ENCODE peak calls at places on chromosomes 2 and 18, in five cellular contexts. G is endothelial cell; C is natural killer cell; P is choroid plexus epithelial cell; R is CD8-positive, alpha-beta T cell. X is an unnamed sample.

GRCh38 chr2:38171208-38171858 is 95.4 kb upstream of the CYP1B1 start:
- DNase-seq in G (no peak), C (no peak), P (peak), R (no peak), X (no peak)

GRCh38 chr2:190468814-190469569 is 60.8 kb downstream of the MFSD6 start:
- DNase-seq in G (no peak), C (no peak), P (peak), R (no peak), X (no peak)

GRCh38 chr18:50859793-50860192 is 19.1 kb upstream of the ME2 start:
- DNase-seq in G (no peak), C (no peak), P (no peak), R (no peak), X (no peak)

GRCh38 chr2:37829202-37829601 is 95.9 kb upstream of the RMDN2 start:
- DNase-seq in G (peak), C (no peak), P (peak), R (no peak), X (peak)

GRCh38 chr2:31606511-31606910 is 25.8 kb upstream of the SRD5A2 start:
- DNase-seq in G (no peak), C (no peak), P (no peak), R (no peak), X (no peak)

GRCh38 chr2:239311132-239312040 is 89.4 kb downstream of the HDAC4 start:
- DNase-seq in G (no peak), C (peak), P (no peak), R (no peak), X (no peak)

GRCh38 chr2:85593023-85593422 is 2.5 kb upstream of the RNF181 start:
- DNase-seq in G (no peak), C (no peak), P (no peak), R (no peak), X (no peak)

GRCh38 chr2:239275037-239275685 is 125.7 kb downstream of the HDAC4 start:
- DNase-seq in G (no peak), C (peak), P (peak), R (peak), X (peak)

GRCh38 chr2:199480966-199481365 is 23.2 kb upstream of the SATB2 start:
- DNase-seq in G (no peak), C (no peak), P (no peak), R (no peak), X (no peak)

GRCh38 chr2:19073522-19073921 is 284.9 kb downstream of the OSR1 start:
- DNase-seq in G (no peak), C (no peak), P (peak), R (no peak), X (no peak)

GRCh38 chr2:135743860-135744259 is 2.2 kb downstream of the UBXN4 start:
- DNase-seq in G (no peak), C (no peak), P (no peak), R (no peak), X (no peak)

GRCh38 chr2:26961603-26962184 is 8.7 kb upstream of the MAPRE3 start:
- DNase-seq in G (peak), C (peak), P (peak), R (peak), X (peak)

GRCh38 chr2:63840081-63840784 is 1.5 kb upstream of the UGP2 start:
- DNase-seq in G (no peak), C (no peak), P (peak), R (no peak), X (peak)

GRCh38 chr2:46510596-46511177 is 31.3 kb downstream of the TMEM247 start:
- DNase-seq in G (no peak), C (no peak), P (no peak), R (no peak), X (no peak)

GRCh38 chr18:2515408-2515807 is 55.9 kb downstream of the METTL4 start:
- DNase-seq in G (no peak), C (no peak), P (peak), R (no peak), X (no peak)

GRCh38 chr2:136527560-136527959 is 237.8 kb upstream of the THSD7B start:
- DNase-seq in G (peak), C (no peak), P (peak), R (no peak), X (peak)

GRCh38 chr2:186274936-186275575 is 211.0 kb upstream of the ZC3H15 start:
- DNase-seq in G (no peak), C (no peak), P (peak), R (no peak), X (no peak)

GRCh38 chr2:9918275-9918674 is 33.2 kb upstream of the GRHL1 start:
- DNase-seq in G (no peak), C (no peak), P (no peak), R (no peak), X (no peak)

GRCh38 chr2:173623411-173624076 is 268.9 kb downstream of the CDCA7 start:
- DNase-seq in G (no peak), C (no peak), P (no peak), R (no peak), X (no peak)

DNA sequence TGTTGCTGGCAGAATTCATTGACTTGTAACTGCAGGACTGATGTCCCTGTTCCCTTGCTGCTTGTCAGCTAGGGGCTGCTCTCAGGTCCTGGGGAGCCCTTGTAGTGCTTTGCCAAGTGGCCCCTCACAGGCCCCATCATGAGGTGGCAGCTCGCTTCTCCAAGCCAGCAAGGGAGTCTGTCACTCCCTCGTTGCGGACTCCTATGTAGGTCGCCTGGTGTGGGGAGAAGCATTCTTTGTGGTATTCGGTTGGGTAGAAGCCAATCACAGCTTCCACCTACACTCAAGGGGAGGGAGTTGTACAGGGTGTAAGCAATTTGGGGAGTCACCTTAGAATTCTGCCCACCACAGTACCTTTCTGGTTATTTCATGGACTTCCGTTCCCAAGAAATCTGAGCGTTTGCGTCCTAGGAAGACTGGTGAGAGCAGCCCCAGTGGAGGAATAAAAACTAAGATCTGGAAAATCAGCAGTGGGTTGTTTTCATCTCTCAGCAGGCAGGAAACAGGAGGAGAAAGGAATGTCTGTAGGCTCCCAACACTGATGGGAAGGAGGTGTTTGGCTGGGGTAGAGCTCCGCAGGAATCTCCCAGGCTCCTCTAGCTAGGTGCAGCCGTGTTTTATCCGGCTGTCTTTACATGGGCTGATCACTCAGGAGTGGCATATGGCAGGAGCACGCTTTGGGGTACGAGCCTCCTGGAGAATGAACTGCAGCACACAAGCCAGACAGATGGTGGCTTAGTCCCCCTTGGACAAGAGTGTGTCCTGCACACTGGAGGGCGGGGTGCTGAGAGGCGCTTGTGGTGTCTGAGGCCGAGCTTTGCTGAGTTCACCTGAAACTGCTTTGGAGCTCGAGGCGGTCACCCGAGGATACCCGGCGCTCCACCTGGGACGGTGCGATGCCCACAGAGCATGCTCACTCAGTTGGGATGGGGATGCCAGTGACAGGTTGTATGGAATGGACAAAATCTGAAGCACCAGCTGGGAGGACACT is 58.3 kb downstream of the LDLRAD4 start:
- DNase-seq in G (no peak), C (no peak), P (peak), R (no peak), X (no peak)
- TF ChIP-seq CTCF in G (no peak), C (no peak), P (no peak), R (no peak), X (no peak)

GRCh38 chr2:68487773-68488355 is 20.5 kb downstream of the APLF start:
- DNase-seq in G (no peak), C (no peak), P (peak), R (no peak), X (peak)
- TF ChIP-seq CTCF in G (peak), C (peak), P (peak), R (peak), X (peak)

DNA sequence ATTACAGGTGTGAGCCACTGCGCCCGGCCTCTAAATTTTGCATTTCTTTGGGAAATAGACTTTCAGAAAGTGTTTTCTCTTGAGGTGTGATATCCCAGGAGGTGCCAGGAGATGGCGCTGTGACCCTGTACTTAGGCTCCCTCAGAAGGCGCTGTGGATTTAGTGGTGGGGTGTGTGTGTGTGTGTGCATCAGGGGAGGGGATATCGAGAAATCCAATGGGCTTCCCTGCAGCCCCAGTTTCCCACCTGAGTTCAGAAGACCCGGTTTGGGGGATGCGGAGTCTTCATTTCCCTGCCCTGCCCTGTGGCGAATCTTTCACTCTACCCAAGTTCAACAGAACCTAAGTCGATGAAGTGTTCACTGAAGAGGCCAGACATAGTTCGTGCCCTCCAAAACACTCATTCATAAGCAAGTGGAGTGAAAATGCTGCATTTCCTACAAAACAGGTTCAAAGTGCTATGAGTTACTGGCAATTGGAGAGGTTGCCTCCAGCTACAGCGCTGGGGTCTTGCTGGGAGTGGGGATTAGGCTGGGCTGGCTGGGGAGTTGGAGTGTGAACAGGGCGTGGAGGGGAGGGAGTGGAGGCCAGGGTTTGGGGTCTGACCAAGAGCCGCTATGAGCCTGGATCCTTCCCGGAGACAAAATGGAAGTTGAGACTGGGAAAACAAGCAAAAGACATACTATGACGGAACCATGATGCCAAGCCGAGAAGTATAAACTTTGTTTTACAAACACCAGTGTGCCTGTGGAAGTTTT is 6.5 kb upstream of the WNT6 start:
- DNase-seq in G (peak), C (peak), P (peak), R (peak), X (peak)
- TF ChIP-seq CTCF in G (peak), C (peak), P (peak), R (peak), X (peak)

DNA sequence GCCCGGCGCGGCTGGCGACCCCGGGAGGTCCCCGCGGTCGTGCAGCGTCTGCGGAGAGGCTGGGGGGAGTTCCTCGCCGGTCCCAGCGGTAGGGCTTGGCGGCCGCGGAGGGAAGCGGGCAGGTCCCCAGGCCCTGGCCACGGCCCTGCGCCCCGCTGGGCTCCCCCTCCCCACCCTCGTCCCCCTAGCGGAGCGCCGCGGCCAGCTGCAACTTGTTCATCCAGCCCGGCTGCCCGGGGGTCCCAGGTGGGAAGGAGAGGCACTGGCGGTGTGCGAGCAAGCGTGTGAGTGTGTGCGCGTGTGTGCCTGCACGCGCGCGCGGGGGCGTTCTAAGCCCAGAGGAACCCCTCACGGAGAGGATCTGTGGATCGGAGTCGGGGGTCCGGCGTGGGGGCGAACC is 1.3 kb downstream of the PTPRM start:
- DNase-seq in G (peak), C (peak), P (peak), R (no peak), X (no peak)
- TF ChIP-seq CTCF in G (peak), C (no peak), P (no peak), R (no peak), X (no peak)

GRCh38 chr2:225002039-225002655 is 40.1 kb downstream of the DOCK10 start:
- DNase-seq in G (peak), C (peak), P (peak), R (peak), X (peak)
- TF ChIP-seq CTCF in G (peak), C (peak), P (peak), R (peak), X (peak)

GRCh38 chr2:127083819-127084503 is 23.0 kb downstream of the BIN1 start:
- DNase-seq in G (no peak), C (no peak), P (peak), R (no peak), X (peak)
- TF ChIP-seq CTCF in G (no peak), C (no peak), P (peak), R (no peak), X (no peak)

X was measured in NB4.